ENCODE peak calls at places on chromosomes 11 and 22, in six cellular contexts. Z is NCI-H1092, J is body of pancreas, H is KG1, S is NCI-H1694, K is brain microvascular endothelial cell. N is an unnamed sample.

GRCh38 chr11:40722179-40722795 is 737.2 kb downstream of the LRRC4C start:
- DNase-seq in Z (no peak), H (no peak), J (peak; percentile 13), K (no peak), S (peak; percentile 19), N (peak; percentile 40)

GRCh38 chr22:29203883-29204282 is 1.8 kb upstream of the EMID1 start:
- DNase-seq in K (no peak), J (no peak), Z (no peak), H (no peak), S (no peak), N (no peak)

GRCh38 chr11:10858505-10859360 is 880 bp upstream of the ZBED5 start:
- DNase-seq in K (no peak), Z (peak; percentile 50), S (no peak), H (peak; percentile 69), J (peak; percentile 69), N (peak; percentile 51)

GRCh38 chr11:96357794-96358193 is 14.8 kb upstream of the MAML2 start:
- DNase-seq in K (no peak), J (no peak), H (no peak), Z (no peak), S (no peak), N (no peak)

GRCh38 chr11:73159981-73160777 is 18.1 kb upstream of the FCHSD2 start:
- DNase-seq in S (no peak), H (no peak), J (no peak), Z (no peak), K (no peak), N (no peak)

GRCh38 chr11:83511646-83512045 is 225.5 kb upstream of the CCDC90B start:
- DNase-seq in J (no peak), Z (no peak), S (no peak), H (no peak), K (no peak), N (no peak)

GRCh38 chr11:45045692-45046471 is 95.2 kb upstream of the TP53I11 start:
- DNase-seq in K (peak; percentile 39), H (peak; percentile 18), S (no peak), Z (no peak), J (peak; percentile 27), N (no peak)

GRCh38 chr11:120558754-120559431 is 47.3 kb downstream of the GRIK4 start:
- DNase-seq in S (no peak), J (no peak), H (no peak), K (no peak), Z (peak; percentile 46), N (no peak)

GRCh38 chr11:64120951-64121569 is 44.9 kb downstream of the MACROD1 start:
- DNase-seq in S (peak; percentile 91), Z (no peak), J (peak; percentile 37), H (no peak), K (no peak), N (no peak)